ENCODE peak calls at places on chromosomes 1 and 21, in six cellular contexts. C is PC-9, N is transverse colon, B is Peyer's patch, M is HFF-Myc, E is lower lobe of right lung. U is an unnamed sample.

GRCh38 chr1:26307363-26307781 is 936 bp upstream of the UBXN11 start:
- DNase-seq in C (no peak), N (no peak), B (no peak), M (no peak), E (no peak), U (no peak)

GRCh38 chr1:160137216-160137862 is 14.1 kb upstream of the ATP1A4 start:
- DNase-seq in C (no peak), N (no peak), B (no peak), M (no peak), E (no peak), U (no peak)

GRCh38 chr21:28540514-28540913 is 452.2 kb downstream of the LTN1 start:
- DNase-seq in C (no peak), N (no peak), B (no peak), M (peak), E (no peak), U (peak)

GRCh38 chr1:101394041-101394440 is 157.2 kb downstream of the S1PR1 start:
- DNase-seq in C (no peak), N (no peak), B (no peak), M (peak), E (no peak), U (no peak)

GRCh38 chr1:236541710-236542109 is 17.9 kb downstream of the LGALS8 start:
- DNase-seq in C (no peak), N (no peak), B (no peak), M (no peak), E (no peak), U (no peak)

GRCh38 chr1:5951846-5952410 is 40.3 kb downstream of the NPHP4 start:
- DNase-seq in C (no peak), N (no peak), B (peak), M (no peak), E (no peak), U (no peak)

GRCh38 chr1:15347182-15347581 is 62.5 kb upstream of the EFHD2 start:
- DNase-seq in C (no peak), N (no peak), B (peak), M (no peak), E (no peak), U (no peak)

GRCh38 chr1:160625725-160626498 is 20.9 kb downstream of the SLAMF1 start:
- DNase-seq in C (no peak), N (no peak), B (no peak), M (no peak), E (no peak), U (no peak)

GRCh38 chr1:197725044-197725443 is 50.2 kb downstream of the DENND1B start:
- DNase-seq in C (no peak), N (no peak), B (no peak), M (no peak), E (no peak), U (peak)

GRCh38 chr1:1135339-1136111 is 19.6 kb upstream of the C1orf159 start:
- DNase-seq in C (no peak), N (no peak), B (no peak), M (no peak), E (no peak), U (no peak)

GRCh38 chr1:172906778-172907592 is 143.8 kb downstream of the TNFSF18 start:
- DNase-seq in C (no peak), N (no peak), B (no peak), M (peak), E (no peak), U (peak)

GRCh38 chr1:193926956-193927355 is 740.5 kb upstream of the B3GALT2 start:
- DNase-seq in C (no peak), N (no peak), B (no peak), M (no peak), E (no peak), U (no peak)

GRCh38 chr1:234926574-234927311 is 201.9 kb downstream of the TOMM20 start:
- DNase-seq in C (no peak), N (no peak), B (no peak), M (no peak), E (no peak), U (no peak)

GRCh38 chr1:224629965-224630364 is 13.8 kb downstream of the CNIH3 start:
- DNase-seq in C (no peak), N (no peak), B (no peak), M (no peak), E (no peak), U (no peak)

GRCh38 chr1:223209293-223209898 is 66.3 kb upstream of the TLR5 start:
- DNase-seq in C (no peak), N (no peak), B (no peak), M (no peak), E (no peak), U (no peak)

GRCh38 chr1:88801575-88802208 is 89.7 kb downstream of the GTF2B start:
- DNase-seq in C (no peak), N (no peak), B (no peak), M (peak), E (no peak), U (peak)

GRCh38 chr1:88800382-88801051 is 90.8 kb downstream of the GTF2B start:
- DNase-seq in C (no peak), N (no peak), B (no peak), M (no peak), E (no peak), U (peak)

GRCh38 chr1:88802404-88802803 is 89.0 kb downstream of the GTF2B start:
- DNase-seq in C (no peak), N (no peak), B (no peak), M (no peak), E (no peak), U (no peak)

GRCh38 chr1:88802950-88803349 is 88.4 kb downstream of the GTF2B start:
- DNase-seq in C (no peak), N (no peak), B (no peak), M (no peak), E (no peak), U (peak)

DNA sequence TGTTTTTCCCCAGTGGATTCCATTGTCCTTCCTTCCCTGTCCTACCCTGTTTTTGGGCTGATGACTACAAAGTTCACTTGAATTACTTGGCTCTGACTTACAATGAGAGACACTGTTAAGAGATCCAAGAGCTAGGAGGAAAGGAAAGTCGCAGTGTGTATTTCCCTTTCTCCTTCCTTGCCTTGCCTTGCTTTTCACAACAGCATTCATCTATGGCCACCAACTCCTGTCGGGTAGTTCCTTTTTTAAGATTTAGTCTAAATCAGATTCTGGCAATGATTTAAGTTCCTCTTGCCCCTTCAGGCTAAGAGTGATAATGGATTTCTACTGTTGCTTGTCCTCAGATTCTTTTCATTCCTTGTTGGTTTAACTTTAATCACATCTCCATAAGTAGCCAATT is 91.9 kb downstream of the GTF2B start:
- DNase-seq in C (no peak), N (no peak), B (no peak), M (no peak), E (no peak), U (no peak)
- TF ChIP-seq CTCF in C (no peak), N (no peak), B (no peak), M (no peak), E (no peak), U (no peak)

GRCh38 chr1:244860078-244860477 is 4.3 kb downstream of the HNRNPU start:
- DNase-seq in C (no peak), N (no peak), B (no peak), M (no peak), E (no peak), U (no peak)
- H3K4me3 ChIP-seq in C (peak), N (no peak), B (peak), M (peak), E (peak), U (peak)

GRCh38 chr1:12594490-12594889 is 23.5 kb downstream of the DHRS3 start:
- DNase-seq in C (no peak), N (no peak), B (no peak), M (no peak), E (no peak), U (no peak)
- TF ChIP-seq CTCF in C (no peak), N (no peak), B (no peak), M (peak), E (no peak), U (no peak)

GRCh38 chr1:178938281-178938958 is 67.5 kb upstream of the ANGPTL1 start:
- DNase-seq in C (no peak), N (no peak), B (no peak), M (no peak), E (no peak), U (no peak)
- H3K4me3 ChIP-seq in C (no peak), N (no peak), B (no peak), M (no peak), E (no peak), U (no peak)

GRCh38 chr1:4424254-4424653 is 230.2 kb upstream of the AJAP1 start:
- DNase-seq in C (no peak), N (no peak), B (no peak), M (no peak), E (no peak), U (no peak)

GRCh38 chr1:4425892-4426291 is 228.5 kb upstream of the AJAP1 start:
- DNase-seq in C (peak), N (no peak), B (no peak), M (no peak), E (no peak), U (no peak)

GRCh38 chr1:4424766-4425165 is 229.6 kb upstream of the AJAP1 start:
- DNase-seq in C (no peak), N (no peak), B (no peak), M (no peak), E (no peak), U (no peak)

DNA sequence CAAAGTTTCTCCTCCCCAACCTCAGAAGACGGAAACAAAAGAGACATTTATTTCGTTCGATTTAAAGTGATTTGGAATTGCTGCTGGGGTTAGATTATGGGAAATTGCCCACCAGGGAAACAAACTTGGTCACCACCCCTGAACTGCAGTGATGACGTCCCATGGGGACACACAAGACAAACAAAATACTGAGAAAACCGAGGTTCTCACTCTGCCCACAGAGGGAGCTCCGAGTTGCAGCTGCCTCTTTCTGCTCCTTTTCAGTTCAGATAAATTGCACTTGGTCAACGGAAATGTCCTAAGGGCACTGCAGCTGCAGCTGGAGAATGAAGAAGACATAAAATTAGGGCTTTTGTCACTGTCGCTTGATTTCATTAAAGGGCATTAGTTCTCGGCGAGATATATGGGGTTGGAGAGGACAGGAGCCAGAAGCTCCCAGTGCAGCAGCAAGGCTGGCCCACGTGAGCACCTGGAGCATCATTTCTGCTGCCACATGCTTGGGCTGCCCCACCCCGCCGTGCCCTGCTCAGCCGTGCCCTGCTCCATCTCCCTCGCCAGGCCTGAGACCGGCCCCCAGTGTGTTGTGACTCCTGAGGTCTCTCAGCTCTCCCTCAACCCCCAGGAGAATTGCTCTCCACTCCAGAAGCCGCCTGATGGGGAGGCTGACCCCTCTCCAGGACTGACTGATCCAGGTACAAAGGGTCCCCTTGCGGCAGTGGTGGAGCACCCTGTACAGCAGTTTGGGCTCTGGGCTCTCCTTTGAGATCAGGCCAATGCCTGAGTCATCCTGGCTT is 231.7 kb upstream of the AJAP1 start:
- DNase-seq in C (no peak), N (no peak), B (no peak), M (no peak), E (no peak), U (no peak)
- TF ChIP-seq CTCF in C (no peak), N (no peak), B (no peak), M (no peak), E (no peak), U (no peak)

DNA sequence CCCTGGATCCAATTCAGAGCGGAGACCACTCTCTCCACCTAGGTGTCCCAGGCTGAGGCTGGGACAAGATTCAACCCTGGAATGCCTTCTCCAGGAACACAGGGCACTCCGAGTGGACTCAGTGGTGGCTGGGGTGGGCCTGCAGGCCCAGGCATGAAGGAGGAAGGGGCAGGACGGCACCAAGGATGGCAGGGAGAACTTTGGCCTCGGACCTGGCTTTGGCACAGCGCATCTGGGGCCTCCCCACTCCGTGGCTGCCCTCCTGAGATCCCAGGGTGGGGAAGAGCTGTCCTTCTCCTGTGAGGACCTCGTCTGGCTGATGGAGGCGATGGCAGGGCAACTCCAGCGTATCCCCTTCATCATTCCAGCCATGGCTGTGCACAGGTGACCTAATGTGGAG is 35.6 kb downstream of the DHCR24 start:
- DNase-seq in C (no peak), N (no peak), B (no peak), M (no peak), E (no peak), U (no peak)
- H3K4me3 ChIP-seq in C (no peak), N (no peak), B (no peak), M (no peak), E (no peak), U (no peak)

DNA sequence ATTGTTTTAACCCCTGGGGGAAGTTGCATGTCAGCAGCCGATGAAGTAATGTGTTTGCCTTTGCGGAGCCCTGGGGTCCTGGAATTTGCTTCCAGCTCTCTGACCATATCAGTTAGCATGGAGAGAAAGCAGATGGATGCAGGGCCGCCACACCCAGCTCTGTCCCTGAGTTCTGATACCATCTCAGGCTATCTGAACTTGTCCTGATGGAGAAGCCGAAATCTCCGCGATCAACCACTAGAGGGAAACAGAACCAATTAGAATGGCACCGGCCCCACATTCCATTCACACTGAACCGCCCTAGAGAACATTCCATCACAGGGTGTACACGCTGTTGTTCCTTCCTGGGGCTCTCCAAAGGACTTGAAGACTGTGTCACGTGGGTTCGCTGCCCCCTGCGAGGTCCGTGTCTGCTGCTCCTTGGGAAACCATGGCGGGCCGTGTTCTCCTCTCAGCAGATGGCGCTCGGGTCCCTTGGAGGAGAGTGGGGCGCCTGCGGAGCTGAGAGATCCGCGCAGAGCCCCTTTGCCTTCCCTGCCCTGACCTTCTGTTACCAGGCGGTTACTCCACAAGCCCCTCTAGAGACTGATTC is 75.4 kb downstream of the ABCA4 start:
- DNase-seq in C (peak), N (peak), B (no peak), M (peak), E (peak), U (peak)
- TF ChIP-seq CTCF in C (peak), N (peak), B (peak), M (peak), E (peak), U (peak)

U was measured in fibroblast of villous mesenchyme.